ENCODE peak calls at places on chromosome 21, in eight cellular contexts. S is SJSA1; P is effector CD8-positive, alpha-beta T cell; J is right cardiac atrium; L is dorsolateral prefrontal cortex; H is NCI-H2081; N is stimulated activated CD4-positive, alpha-beta T cell treated with anti-CD3 and anti-CD28 coated beads, Interleukin-12 subunit alpha, Interleukin-12 subunit beta, amount 100 ng/mL, for 4 hours; I is T47D. Z is an unnamed sample.

GRCh38 chr21:41148798-41149197 is 19.2 kb upstream of the BACE2 start:
- DNase-seq in S (no peak), P (no peak), J (no peak), L (no peak), H (no peak), N (no peak), I (no peak), Z (no peak)

GRCh38 chr21:38831526-38832467 is 26.1 kb downstream of the ETS2 start:
- DNase-seq in S (peak), P (no peak), J (peak), L (no peak), H (no peak), N (no peak), I (peak), Z (no peak)

GRCh38 chr21:24896735-24897124 is 710.6 kb downstream of the MRPL39 start:
- DNase-seq in S (no peak), P (no peak), J (no peak), L (no peak), H (no peak), N (no peak), I (no peak), Z (no peak)

GRCh38 chr21:33024278-33025103 is 1.2 kb upstream of the OLIG2 start:
- DNase-seq in S (no peak), P (no peak), J (no peak), L (no peak), H (no peak), N (no peak), I (no peak), Z (no peak)

GRCh38 chr21:42493109-42494060 is 2.6 kb downstream of the RSPH1 start:
- DNase-seq in S (no peak), P (no peak), J (no peak), L (no peak), H (no peak), N (no peak), I (no peak), Z (no peak)

GRCh38 chr21:45152265-45152746 is 77.9 kb downstream of the ADARB1 start:
- DNase-seq in S (no peak), P (peak), J (peak), L (no peak), H (peak), N (peak), I (no peak), Z (no peak)

GRCh38 chr21:41016472-41016871 is 151.5 kb upstream of the BACE2 start:
- DNase-seq in S (no peak), P (no peak), J (no peak), L (no peak), H (no peak), N (no peak), I (no peak), Z (no peak)

GRCh38 chr21:16176570-16176969 is 446.8 kb downstream of the USP25 start:
- DNase-seq in S (no peak), P (no peak), J (no peak), L (no peak), H (no peak), N (no peak), I (no peak), Z (no peak)

GRCh38 chr21:19908386-19908785 is 1089.8 kb upstream of the NCAM2 start:
- DNase-seq in S (no peak), P (no peak), J (no peak), L (no peak), H (no peak), N (no peak), I (no peak), Z (no peak)

GRCh38 chr21:35829014-35829525 is 231.3 kb downstream of the SETD4 start:
- DNase-seq in S (no peak), P (no peak), J (no peak), L (no peak), H (no peak), N (no peak), I (no peak), Z (no peak)

GRCh38 chr21:41361786-41362604 is at the start of gene MX2:
- DNase-seq in S (peak), P (peak), J (peak), L (no peak), H (no peak), N (peak), I (no peak), Z (no peak)

GRCh38 chr21:17461582-17461981 is 51.3 kb upstream of the CXADR start:
- DNase-seq in S (no peak), P (no peak), J (no peak), L (no peak), H (no peak), N (no peak), I (no peak), Z (no peak)

GRCh38 chr21:33152228-33153130 is 77.3 kb upstream of the IFNAR2 start:
- DNase-seq in S (no peak), P (no peak), J (no peak), L (no peak), H (no peak), N (no peak), I (no peak), Z (no peak)

GRCh38 chr21:46639489-46640386 is 4.3 kb downstream of the PRMT2 start:
- DNase-seq in S (peak), P (no peak), J (no peak), L (no peak), H (no peak), N (no peak), I (peak), Z (peak)

GRCh38 chr21:38859852-38860251 is 54.1 kb downstream of the ETS2 start:
- DNase-seq in S (no peak), P (no peak), J (no peak), L (no peak), H (no peak), N (no peak), I (no peak), Z (no peak)

GRCh38 chr21:41318218-41318617 is 1.6 kb downstream of the FAM3B start:
- DNase-seq in S (no peak), P (no peak), J (no peak), L (no peak), H (no peak), N (no peak), I (no peak), Z (no peak)

GRCh38 chr21:31517664-31518402 is 141.7 kb upstream of the SOD1 start:
- DNase-seq in S (no peak), P (no peak), J (no peak), L (no peak), H (no peak), N (no peak), I (no peak), Z (no peak)

GRCh38 chr21:33608559-33608958 is 20.1 kb upstream of the DONSON start:
- DNase-seq in S (no peak), P (no peak), J (no peak), L (no peak), H (no peak), N (no peak), I (no peak), Z (peak)

GRCh38 chr21:32612999-32613337 is 791 bp upstream of the CFAP298 start:
- DNase-seq in S (no peak), P (no peak), J (no peak), L (no peak), H (no peak), N (no peak), I (no peak), Z (no peak)

GRCh38 chr21:45409466-45410150 is 4.6 kb downstream of the COL18A1 start:
- DNase-seq in S (no peak), P (no peak), J (peak), L (no peak), H (no peak), N (no peak), I (no peak), Z (no peak)

GRCh38 chr21:14880922-14881321 is 183.9 kb downstream of the NRIP1 start:
- DNase-seq in S (no peak), P (no peak), J (no peak), L (no peak), H (no peak), N (no peak), I (no peak), Z (no peak)

GRCh38 chr21:17514124-17514481 is 1.3 kb downstream of the CXADR start:
- DNase-seq in S (no peak), P (no peak), J (no peak), L (no peak), H (no peak), N (no peak), I (peak), Z (no peak)

GRCh38 chr21:31180256-31181088 is 142.2 kb upstream of the KRTAP19-8 start:
- DNase-seq in S (peak), P (no peak), J (no peak), L (no peak), H (peak), N (no peak), I (peak), Z (no peak)

GRCh38 chr21:28539623-28539988 is 453.1 kb downstream of the LTN1 start:
- DNase-seq in S (no peak), P (no peak), J (no peak), L (no peak), H (no peak), N (no peak), I (no peak), Z (no peak)

GRCh38 chr21:44582980-44583799 is 2.8 kb upstream of the KRTAP10-5 start:
- DNase-seq in S (no peak), P (no peak), J (no peak), L (no peak), H (peak), N (no peak), I (peak), Z (no peak)

GRCh38 chr21:42864812-42865211 is 14.5 kb downstream of the WDR4 start:
- DNase-seq in S (no peak), P (no peak), J (no peak), L (no peak), H (no peak), N (no peak), I (no peak), Z (no peak)

GRCh38 chr21:42652527-42653491 is 612 bp upstream of the PDE9A start:
- DNase-seq in S (peak), P (no peak), J (peak), L (peak), H (no peak), N (no peak), I (peak), Z (peak)

GRCh38 chr21:33197546-33197945 is 32.2 kb upstream of the IFNAR2 start:
- DNase-seq in S (no peak), P (no peak), J (peak), L (no peak), H (no peak), N (no peak), I (no peak), Z (no peak)

GRCh38 chr21:46633561-46633960 is 1.9 kb upstream of the PRMT2 start:
- DNase-seq in S (no peak), P (peak), J (no peak), L (no peak), H (no peak), N (no peak), I (no peak), Z (no peak)

GRCh38 chr21:44800971-44801467 is 601 bp downstream of the UBE2G2 start:
- DNase-seq in S (peak), P (no peak), J (no peak), L (no peak), H (peak), N (no peak), I (peak), Z (no peak)

GRCh38 chr21:35470522-35470921 is 421.4 kb upstream of the RUNX1 start:
- DNase-seq in S (no peak), P (no peak), J (no peak), L (no peak), H (no peak), N (no peak), I (no peak), Z (no peak)

GRCh38 chr21:39696620-39697019 is 48.4 kb upstream of the IGSF5 start:
- DNase-seq in S (no peak), P (no peak), J (no peak), L (no peak), H (peak), N (no peak), I (no peak), Z (no peak)

GRCh38 chr21:36909901-36910561 is 56.4 kb downstream of the HLCS start:
- DNase-seq in S (peak), P (no peak), J (no peak), L (no peak), H (no peak), N (no peak), I (peak), Z (peak)

GRCh38 chr21:42413500-42413899 is 9.8 kb downstream of the UBASH3A start:
- DNase-seq in S (no peak), P (no peak), J (no peak), L (no peak), H (no peak), N (peak), I (no peak), Z (no peak)

GRCh38 chr21:45079351-45079750 is 5.0 kb downstream of the ADARB1 start:
- DNase-seq in S (no peak), P (no peak), J (peak), L (no peak), H (no peak), N (no peak), I (no peak), Z (no peak)

GRCh38 chr21:23853796-23854379 is 1753.4 kb downstream of the MRPL39 start:
- DNase-seq in S (no peak), P (no peak), J (no peak), L (no peak), H (peak), N (no peak), I (peak), Z (peak)

GRCh38 chr21:44013380-44014088 is 1.4 kb downstream of the TRAPPC10 start:
- DNase-seq in S (peak), P (peak), J (no peak), L (no peak), H (peak), N (peak), I (no peak), Z (no peak)

GRCh38 chr21:36877741-36878140 is 88.7 kb downstream of the HLCS start:
- DNase-seq in S (no peak), P (no peak), J (no peak), L (no peak), H (no peak), N (no peak), I (no peak), Z (no peak)